ENCODE peak calls at places on chromosomes 6 and 20, in six cellular contexts. I is A549, D is suprapubic skin, X is esophagus muscularis mucosa, F is HepG2, B is sigmoid colon. H is an unnamed sample.

GRCh38 chr6:41723178-41723935 is 12.1 kb downstream of the TFEB start:
- DNase-seq in I (peak), F (peak), B (peak), D (peak), X (no peak), H (peak)

GRCh38 chr20:63054695-63055240 is 48.0 kb upstream of the BHLHE23 start:
- DNase-seq in B (peak), F (no peak), X (no peak), I (no peak), D (peak), H (no peak)

GRCh38 chr6:143176090-143177021 is 115.7 kb downstream of the AIG1 start:
- DNase-seq in F (no peak), B (no peak), I (no peak), D (no peak), X (no peak), H (no peak)

GRCh38 chr6:74048387-74048786 is 352.4 kb downstream of the CD109 start:
- DNase-seq in D (no peak), I (no peak), B (no peak), F (peak), X (no peak), H (no peak)

GRCh38 chr6:156410649-156411048 is 366.5 kb upstream of the ARID1B start:
- DNase-seq in D (no peak), F (no peak), B (no peak), X (no peak), I (no peak), H (no peak)

GRCh38 chr6:74510878-74511277 is 695.0 kb downstream of the COL12A1 start:
- DNase-seq in I (no peak), D (no peak), F (no peak), X (no peak), B (no peak), H (no peak)

GRCh38 chr20:57250607-57251343 is 15.7 kb downstream of the BMP7 start:
- DNase-seq in B (no peak), D (no peak), I (no peak), X (no peak), F (no peak), H (no peak)

GRCh38 chr20:23441850-23442313 is 2.4 kb downstream of the CSTL1 start:
- DNase-seq in F (peak), D (no peak), B (peak), X (no peak), I (peak), H (peak)

GRCh38 chr6:167285077-167285770 is 5.9 kb upstream of the UNC93A start:
- DNase-seq in X (no peak), F (no peak), D (no peak), I (no peak), B (no peak), H (no peak)

GRCh38 chr6:21752054-21752811 is 158.7 kb downstream of the SOX4 start:
- DNase-seq in F (no peak), I (no peak), D (no peak), X (peak), B (no peak), H (no peak)

GRCh38 chr6:2225422-2226392 is 19.7 kb downstream of the GMDS start:
- DNase-seq in X (no peak), F (peak), D (no peak), I (peak), B (no peak), H (no peak)

GRCh38 chr6:132045877-132046276 is 94.7 kb upstream of the CCN2 start:
- DNase-seq in D (no peak), F (no peak), B (no peak), X (no peak), I (no peak), H (no peak)

GRCh38 chr6:67640462-67640861 is 994.6 kb upstream of the ADGRB3 start:
- DNase-seq in B (no peak), I (no peak), F (no peak), D (no peak), X (no peak), H (no peak)

GRCh38 chr6:100166991-100167390 is 173.0 kb upstream of the MCHR2 start:
- DNase-seq in D (no peak), F (no peak), I (no peak), X (no peak), B (no peak), H (no peak)

GRCh38 chr6:74273541-74273940 is 577.5 kb downstream of the CD109 start:
- DNase-seq in D (no peak), X (no peak), F (no peak), I (no peak), B (no peak), H (no peak)

GRCh38 chr6:108597601-108598315 is 37.0 kb downstream of the FOXO3 start:
- DNase-seq in I (no peak), D (no peak), F (no peak), B (peak), X (no peak), H (no peak)
- TF ChIP-seq EP300 in I (no peak), D (no peak), F (no peak), B (no peak), X (no peak), H (no peak)

DNA sequence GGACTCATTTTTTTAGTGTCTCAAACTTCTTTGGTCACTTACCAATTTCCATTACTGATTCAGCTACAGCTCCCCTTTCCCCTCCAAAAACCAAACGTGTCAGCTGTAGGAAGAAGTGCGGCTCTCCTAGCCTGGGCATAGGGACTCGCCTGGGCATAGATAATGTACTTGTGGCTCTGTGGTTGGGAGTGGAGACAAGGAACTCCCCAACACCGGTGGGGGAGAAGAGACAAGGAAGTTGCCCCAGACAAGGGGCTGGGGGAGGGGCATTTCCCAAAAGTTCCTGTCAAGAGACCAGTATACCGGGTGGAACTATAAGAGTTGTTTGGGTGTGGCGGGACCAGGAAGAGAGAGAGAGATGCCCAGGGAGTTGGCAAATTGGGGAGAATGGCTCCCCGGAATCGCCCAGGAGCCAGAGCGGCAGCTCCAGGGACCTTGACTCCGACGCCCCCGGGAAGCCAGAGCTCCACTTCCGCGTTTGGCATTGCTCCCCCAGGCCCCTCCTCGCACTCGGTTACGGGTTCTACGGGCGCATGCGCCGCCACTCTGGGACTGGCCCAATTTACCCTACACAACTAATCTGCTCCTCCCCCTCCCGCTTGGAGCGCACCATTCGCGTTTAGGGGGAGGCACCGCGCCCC is 871 bp upstream of the ZFAND3 start:
- DNase-seq in B (peak), D (peak), I (peak), F (peak), X (peak), H (peak)
- H3K4me3 ChIP-seq in B (peak), D (peak), I (peak), F (peak), X (peak), H (peak)

GRCh38 chr6:44000164-44000842 is 126.9 kb downstream of the MRPL14 start:
- DNase-seq in B (no peak), I (no peak), F (no peak), X (no peak), D (no peak), H (no peak)
- TF ChIP-seq POLR2A in B (no peak), I (no peak), F (no peak), X (no peak), D (no peak), H (no peak)

DNA sequence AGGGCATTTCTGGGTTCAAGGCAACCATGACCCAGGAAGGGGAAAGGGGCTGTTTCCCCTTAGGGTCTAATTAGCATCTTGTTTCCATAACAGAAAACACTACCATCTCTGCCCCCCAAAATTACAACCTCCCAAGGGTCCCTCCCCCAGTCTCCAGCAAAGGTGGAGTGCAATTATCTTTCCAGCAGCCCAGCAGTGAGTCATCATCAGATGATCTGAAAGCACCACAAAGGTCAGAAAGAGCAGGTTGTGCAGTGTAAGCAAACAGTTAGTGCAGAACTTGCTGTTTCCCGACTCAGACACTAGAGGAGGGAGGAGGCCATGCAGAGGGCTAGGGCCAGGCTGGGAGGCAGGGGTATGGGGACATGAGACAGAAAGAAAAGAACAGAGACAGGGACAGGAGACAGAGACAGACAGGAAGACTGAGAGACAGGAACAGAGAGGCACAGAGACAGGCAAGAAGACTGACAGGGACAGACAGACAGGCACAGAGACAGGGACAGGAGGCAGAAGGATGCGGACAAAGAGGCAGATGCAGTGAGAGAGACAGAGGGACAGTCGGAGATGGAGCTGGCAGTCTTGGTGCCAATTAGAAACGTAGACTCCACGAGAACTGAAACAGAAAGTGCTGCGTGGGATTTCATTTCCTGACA is 62.5 kb downstream of the PYGB start:
- DNase-seq in F (peak), D (peak), X (no peak), B (peak), I (peak), H (peak)
- TF ChIP-seq EP300 in F (peak), D (no peak), X (no peak), B (no peak), I (peak), H (no peak)

GRCh38 chr6:12296255-12296573 is 6.1 kb downstream of the EDN1 start:
- DNase-seq in D (no peak), X (no peak), I (peak), B (no peak), F (peak), H (peak)
- H3K4me3 ChIP-seq in D (peak), X (no peak), I (peak), B (no peak), F (no peak), H (no peak)

H was measured in tibial nerve.